ENCODE peak calls at places on chromosome 20, in ten cellular contexts. One of them, this sample, is unnamed.
A peak's percentile ranks its signal among the peaks of the same experiment; 100 is the strongest.

GRCh38 chr20:38168791-38169589 is 3.9 kb upstream of the TGM2 start:
- DNase-seq in Calu3: no peak
- DNase-seq in lower lobe of right lung: peak; percentile 78
- DNase-seq in choroid plexus epithelial cell: no peak
- DNase-seq in astrocyte of the spinal cord: no peak
- DNase-seq in upper lobe of left lung: peak; percentile 74
- DNase-seq in adrenal gland: peak; percentile 52
- DNase-seq in ovary: no peak
- DNase-seq in cardiac fibroblast: no peak
- DNase-seq in AG10803: no peak
- DNase-seq in this sample: peak; percentile 54

GRCh38 chr20:36234771-36235320 is 1.4 kb upstream of the AAR2 start:
- DNase-seq in astrocyte of the spinal cord: no peak
- DNase-seq in ovary: no peak
- DNase-seq in cardiac fibroblast: no peak
- DNase-seq in adrenal gland: no peak
- DNase-seq in Calu3: no peak
- DNase-seq in lower lobe of right lung: no peak
- DNase-seq in choroid plexus epithelial cell: no peak
- DNase-seq in upper lobe of left lung: no peak
- DNase-seq in AG10803: no peak
- DNase-seq in this sample: no peak

GRCh38 chr20:47857142-47857993 is 72.1 kb upstream of the SULF2 start:
- DNase-seq in cardiac fibroblast: peak; percentile 56
- DNase-seq in Calu3: no peak
- DNase-seq in choroid plexus epithelial cell: no peak
- DNase-seq in upper lobe of left lung: no peak
- DNase-seq in astrocyte of the spinal cord: no peak
- DNase-seq in adrenal gland: no peak
- DNase-seq in lower lobe of right lung: no peak
- DNase-seq in AG10803: peak; percentile 37
- DNase-seq in ovary: peak; percentile 39
- DNase-seq in this sample: no peak

GRCh38 chr20:59835448-59836395 is 97.7 kb downstream of the SYCP2 start:
- DNase-seq in ovary: peak; percentile 72
- DNase-seq in adrenal gland: peak; percentile 40
- DNase-seq in choroid plexus epithelial cell: peak; percentile 18
- DNase-seq in Calu3: peak; percentile 61
- DNase-seq in upper lobe of left lung: peak; percentile 62
- DNase-seq in astrocyte of the spinal cord: peak; percentile 40
- DNase-seq in cardiac fibroblast: peak; percentile 50
- DNase-seq in AG10803: peak; percentile 34
- DNase-seq in lower lobe of right lung: no peak
- DNase-seq in this sample: peak; percentile 67

GRCh38 chr20:43590036-43590391 is 723 bp upstream of the IFT52 start:
- DNase-seq in cardiac fibroblast: no peak
- DNase-seq in ovary: no peak
- DNase-seq in astrocyte of the spinal cord: no peak
- DNase-seq in lower lobe of right lung: no peak
- DNase-seq in upper lobe of left lung: peak; percentile 26
- DNase-seq in AG10803: no peak
- DNase-seq in choroid plexus epithelial cell: no peak
- DNase-seq in Calu3: peak; percentile 29
- DNase-seq in adrenal gland: no peak
- DNase-seq in this sample: no peak

GRCh38 chr20:47662483-47663353 is 122.6 kb downstream of the SULF2 start:
- DNase-seq in upper lobe of left lung: no peak
- DNase-seq in cardiac fibroblast: no peak
- DNase-seq in AG10803: no peak
- DNase-seq in astrocyte of the spinal cord: no peak
- DNase-seq in choroid plexus epithelial cell: no peak
- DNase-seq in ovary: no peak
- DNase-seq in Calu3: no peak
- DNase-seq in adrenal gland: peak; percentile 14
- DNase-seq in lower lobe of right lung: no peak
- DNase-seq in this sample: no peak

GRCh38 chr20:32893878-32894483 is 35.3 kb downstream of the EFCAB8 start:
- DNase-seq in AG10803: no peak
- DNase-seq in choroid plexus epithelial cell: peak; percentile 63
- DNase-seq in ovary: no peak
- DNase-seq in astrocyte of the spinal cord: peak; percentile 3
- DNase-seq in Calu3: peak; percentile 38
- DNase-seq in adrenal gland: peak; percentile 26
- DNase-seq in lower lobe of right lung: no peak
- DNase-seq in cardiac fibroblast: peak; percentile 11
- DNase-seq in upper lobe of left lung: no peak
- DNase-seq in this sample: no peak

GRCh38 chr20:62814060-62814708 is 2.7 kb upstream of the COL9A3 start:
- DNase-seq in Calu3: no peak
- DNase-seq in ovary: no peak
- DNase-seq in cardiac fibroblast: no peak
- DNase-seq in AG10803: no peak
- DNase-seq in choroid plexus epithelial cell: no peak
- DNase-seq in adrenal gland: no peak
- DNase-seq in astrocyte of the spinal cord: no peak
- DNase-seq in lower lobe of right lung: no peak
- DNase-seq in upper lobe of left lung: no peak
- DNase-seq in this sample: no peak

GRCh38 chr20:8693709-8694108 is 375.2 kb upstream of the PLCB4 start:
- DNase-seq in AG10803: peak; percentile 91
- DNase-seq in ovary: no peak
- DNase-seq in lower lobe of right lung: no peak
- DNase-seq in choroid plexus epithelial cell: peak; percentile 37
- DNase-seq in Calu3: no peak
- DNase-seq in cardiac fibroblast: peak; percentile 24
- DNase-seq in adrenal gland: no peak
- DNase-seq in upper lobe of left lung: no peak
- DNase-seq in astrocyte of the spinal cord: peak; percentile 30
- DNase-seq in this sample: peak; percentile 3

GRCh38 chr20:20604907-20605306 is 107.5 kb downstream of the RALGAPA2 start:
- DNase-seq in choroid plexus epithelial cell: no peak
- DNase-seq in astrocyte of the spinal cord: no peak
- DNase-seq in upper lobe of left lung: no peak
- DNase-seq in Calu3: no peak
- DNase-seq in ovary: no peak
- DNase-seq in cardiac fibroblast: no peak
- DNase-seq in lower lobe of right lung: no peak
- DNase-seq in adrenal gland: no peak
- DNase-seq in AG10803: no peak
- DNase-seq in this sample: no peak

GRCh38 chr20:9359561-9360308 is 154.7 kb upstream of the LAMP5 start:
- DNase-seq in upper lobe of left lung: no peak
- DNase-seq in lower lobe of right lung: no peak
- DNase-seq in adrenal gland: peak; percentile 58
- DNase-seq in cardiac fibroblast: peak; percentile 80
- DNase-seq in astrocyte of the spinal cord: peak; percentile 79
- DNase-seq in AG10803: peak; percentile 88
- DNase-seq in Calu3: peak; percentile 37
- DNase-seq in choroid plexus epithelial cell: peak; percentile 89
- DNase-seq in ovary: peak; percentile 19
- DNase-seq in this sample: peak; percentile 31

GRCh38 chr20:5171074-5171789 is 44.4 kb downstream of the CDS2 start:
- DNase-seq in cardiac fibroblast: peak; percentile 23
- DNase-seq in ovary: peak; percentile 51
- DNase-seq in adrenal gland: no peak
- DNase-seq in astrocyte of the spinal cord: peak; percentile 35
- DNase-seq in Calu3: no peak
- DNase-seq in upper lobe of left lung: no peak
- DNase-seq in choroid plexus epithelial cell: peak; percentile 54
- DNase-seq in AG10803: no peak
- DNase-seq in lower lobe of right lung: no peak
- DNase-seq in this sample: no peak

GRCh38 chr20:36543187-36544133 is 2.1 kb downstream of the MYL9 start:
- DNase-seq in cardiac fibroblast: peak; percentile 80
- DNase-seq in upper lobe of left lung: peak; percentile 33
- DNase-seq in ovary: peak; percentile 72
- DNase-seq in AG10803: peak; percentile 84
- DNase-seq in Calu3: no peak
- DNase-seq in choroid plexus epithelial cell: peak; percentile 87
- DNase-seq in lower lobe of right lung: no peak
- DNase-seq in adrenal gland: peak; percentile 96
- DNase-seq in astrocyte of the spinal cord: peak; percentile 68
- DNase-seq in this sample: no peak

GRCh38 chr20:34525709-34526416 is 9.6 kb downstream of the DYNLRB1 start:
- DNase-seq in lower lobe of right lung: peak; percentile 77
- DNase-seq in Calu3: peak; percentile 98
- DNase-seq in upper lobe of left lung: peak; percentile 86
- DNase-seq in choroid plexus epithelial cell: peak; percentile 98
- DNase-seq in astrocyte of the spinal cord: peak; percentile 97
- DNase-seq in cardiac fibroblast: peak; percentile 97
- DNase-seq in adrenal gland: peak; percentile 94
- DNase-seq in ovary: peak; percentile 83
- DNase-seq in AG10803: peak; percentile 99
- DNase-seq in this sample: peak; percentile 100

GRCh38 chr20:4946585-4947378 is 54.5 kb downstream of the SLC23A2 start:
- DNase-seq in choroid plexus epithelial cell: no peak
- DNase-seq in ovary: no peak
- DNase-seq in cardiac fibroblast: no peak
- DNase-seq in upper lobe of left lung: no peak
- DNase-seq in AG10803: peak; percentile 27
- DNase-seq in astrocyte of the spinal cord: no peak
- DNase-seq in lower lobe of right lung: no peak
- DNase-seq in adrenal gland: no peak
- DNase-seq in Calu3: no peak
- DNase-seq in this sample: no peak

GRCh38 chr20:16580127-16580526 is 6.9 kb upstream of the KIF16B start:
- DNase-seq in choroid plexus epithelial cell: peak; percentile 64
- DNase-seq in ovary: no peak
- DNase-seq in astrocyte of the spinal cord: peak; percentile 31
- DNase-seq in cardiac fibroblast: peak; percentile 85
- DNase-seq in upper lobe of left lung: no peak
- DNase-seq in lower lobe of right lung: no peak
- DNase-seq in Calu3: no peak
- DNase-seq in AG10803: peak; percentile 92
- DNase-seq in adrenal gland: no peak
- DNase-seq in this sample: peak; percentile 75

GRCh38 chr20:43541214-43541613 is 17.6 kb upstream of the SGK2 start:
- DNase-seq in lower lobe of right lung: no peak
- DNase-seq in ovary: no peak
- DNase-seq in cardiac fibroblast: peak; percentile 11
- DNase-seq in choroid plexus epithelial cell: no peak
- DNase-seq in astrocyte of the spinal cord: no peak
- DNase-seq in upper lobe of left lung: no peak
- DNase-seq in adrenal gland: no peak
- DNase-seq in Calu3: no peak
- DNase-seq in AG10803: peak; percentile 38
- DNase-seq in this sample: peak; percentile 39

GRCh38 chr20:44601801-44602204 is 19.4 kb downstream of the PKIG start:
- DNase-seq in astrocyte of the spinal cord: peak; percentile 93
- DNase-seq in upper lobe of left lung: no peak
- DNase-seq in AG10803: peak; percentile 86
- DNase-seq in choroid plexus epithelial cell: peak; percentile 91
- DNase-seq in ovary: peak; percentile 78
- DNase-seq in cardiac fibroblast: peak; percentile 93
- DNase-seq in lower lobe of right lung: no peak
- DNase-seq in Calu3: no peak
- DNase-seq in adrenal gland: peak; percentile 70
- DNase-seq in this sample: no peak

DNA sequence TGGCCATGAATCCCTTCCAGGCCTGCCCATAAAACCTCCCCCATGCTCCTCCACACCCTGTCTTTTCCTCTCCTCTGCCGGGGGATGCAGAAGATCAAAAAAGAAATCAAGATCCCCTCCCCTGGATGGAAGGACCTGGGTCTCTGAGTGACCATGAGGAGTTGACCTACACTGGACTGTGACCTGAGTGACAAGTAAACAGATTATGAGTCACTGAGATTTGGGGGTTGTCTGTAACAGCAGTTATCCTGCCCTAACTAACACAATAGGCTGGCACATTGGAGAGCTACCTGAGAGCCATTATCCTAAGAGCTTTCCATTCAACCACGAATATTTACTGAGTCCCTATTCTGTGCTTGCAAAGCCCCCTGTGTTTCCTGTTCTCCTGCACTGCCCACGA is 28.4 kb upstream of the SIRPA start:
- DNase-seq in choroid plexus epithelial cell: no peak
- DNase-seq in lower lobe of right lung: no peak
- DNase-seq in AG10803: no peak
- DNase-seq in astrocyte of the spinal cord: no peak
- DNase-seq in adrenal gland: no peak
- DNase-seq in upper lobe of left lung: no peak
- DNase-seq in Calu3: no peak
- DNase-seq in cardiac fibroblast: no peak
- DNase-seq in ovary: no peak
- DNase-seq in this sample: no peak
- TF ChIP-seq CTCF in choroid plexus epithelial cell: no peak
- TF ChIP-seq CTCF in lower lobe of right lung: no peak
- TF ChIP-seq CTCF in AG10803: no peak
- TF ChIP-seq CTCF in astrocyte of the spinal cord: no peak
- TF ChIP-seq CTCF in adrenal gland: no peak
- TF ChIP-seq CTCF in upper lobe of left lung: no peak
- TF ChIP-seq CTCF in Calu3: no peak
- TF ChIP-seq CTCF in cardiac fibroblast: no peak
- TF ChIP-seq CTCF in ovary: no peak
- TF ChIP-seq CTCF in this sample: no peak

DNA sequence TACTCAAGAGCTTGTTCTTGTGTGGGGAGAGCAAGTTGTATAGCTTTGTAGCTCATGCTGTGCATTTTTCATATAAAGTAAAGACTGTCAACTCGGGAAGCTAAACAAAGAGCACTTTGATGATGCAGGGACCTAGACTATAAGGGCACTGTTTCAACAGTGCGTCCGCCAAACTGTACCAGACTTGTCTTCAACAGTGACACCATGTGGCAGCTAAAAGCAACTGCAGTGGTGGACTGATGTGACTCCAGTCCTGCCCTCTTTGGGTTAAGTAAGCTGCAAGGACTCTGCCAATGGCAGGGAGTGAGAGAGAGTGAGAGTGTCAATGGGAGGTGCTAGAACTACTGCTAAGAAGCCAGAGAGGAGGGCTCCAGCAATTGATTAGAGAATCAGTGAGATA is 48.1 kb upstream of the MC3R start:
- DNase-seq in ovary: no peak
- DNase-seq in AG10803: no peak
- DNase-seq in upper lobe of left lung: no peak
- DNase-seq in Calu3: no peak
- DNase-seq in adrenal gland: no peak
- DNase-seq in cardiac fibroblast: no peak
- DNase-seq in lower lobe of right lung: no peak
- DNase-seq in choroid plexus epithelial cell: peak; percentile 5
- DNase-seq in astrocyte of the spinal cord: no peak
- DNase-seq in this sample: no peak
- TF ChIP-seq CTCF in ovary: no peak
- TF ChIP-seq CTCF in AG10803: no peak
- TF ChIP-seq CTCF in upper lobe of left lung: no peak
- TF ChIP-seq CTCF in Calu3: peak; percentile 16
- TF ChIP-seq CTCF in adrenal gland: no peak
- TF ChIP-seq CTCF in cardiac fibroblast: peak; percentile 32
- TF ChIP-seq CTCF in lower lobe of right lung: no peak
- TF ChIP-seq CTCF in choroid plexus epithelial cell: peak; percentile 33
- TF ChIP-seq CTCF in astrocyte of the spinal cord: peak; percentile 26
- TF ChIP-seq CTCF in this sample: peak; percentile 32

GRCh38 chr20:12660918-12661317 is 347.9 kb upstream of the SPTLC3 start:
- DNase-seq in adrenal gland: no peak
- DNase-seq in cardiac fibroblast: no peak
- DNase-seq in astrocyte of the spinal cord: no peak
- DNase-seq in Calu3: no peak
- DNase-seq in lower lobe of right lung: no peak
- DNase-seq in upper lobe of left lung: no peak
- DNase-seq in ovary: no peak
- DNase-seq in AG10803: no peak
- DNase-seq in choroid plexus epithelial cell: peak; percentile 17
- DNase-seq in this sample: no peak
- TF ChIP-seq CTCF in adrenal gland: no peak
- TF ChIP-seq CTCF in cardiac fibroblast: no peak
- TF ChIP-seq CTCF in astrocyte of the spinal cord: no peak
- TF ChIP-seq CTCF in Calu3: no peak
- TF ChIP-seq CTCF in lower lobe of right lung: no peak
- TF ChIP-seq CTCF in upper lobe of left lung: no peak
- TF ChIP-seq CTCF in ovary: no peak
- TF ChIP-seq CTCF in AG10803: no peak
- TF ChIP-seq CTCF in choroid plexus epithelial cell: peak; percentile 31
- TF ChIP-seq CTCF in this sample: no peak

GRCh38 chr20:51185861-51186260 is 163.0 kb upstream of the KCNG1 start:
- DNase-seq in AG10803: no peak
- DNase-seq in adrenal gland: no peak
- DNase-seq in choroid plexus epithelial cell: no peak
- DNase-seq in Calu3: no peak
- DNase-seq in lower lobe of right lung: no peak
- DNase-seq in ovary: no peak
- DNase-seq in upper lobe of left lung: no peak
- DNase-seq in cardiac fibroblast: no peak
- DNase-seq in astrocyte of the spinal cord: no peak
- DNase-seq in this sample: no peak
- TF ChIP-seq CTCF in AG10803: no peak
- TF ChIP-seq CTCF in adrenal gland: no peak
- TF ChIP-seq CTCF in choroid plexus epithelial cell: no peak
- TF ChIP-seq CTCF in Calu3: no peak
- TF ChIP-seq CTCF in lower lobe of right lung: no peak
- TF ChIP-seq CTCF in ovary: no peak
- TF ChIP-seq CTCF in upper lobe of left lung: no peak
- TF ChIP-seq CTCF in cardiac fibroblast: no peak
- TF ChIP-seq CTCF in astrocyte of the spinal cord: no peak
- TF ChIP-seq CTCF in this sample: no peak

This sample was measured in RWPE1.